ENCODE peak calls at places on chromosomes 1 and 21, in eight cellular contexts. J is neuronal stem cell, C is mammary epithelial cell, F is K562, S is OCI-LY7, O is GM12878, M is DND-41, P is fibroblast of lung. R is an unnamed sample.

GRCh38 chr1:200150721-200151120 is 123.2 kb downstream of the NR5A2 start:
- DNase-seq in F (peak), S (no peak), C (peak), J (no peak), O (peak), P (peak), M (no peak), R (peak)

GRCh38 chr1:45236136-45236535 is 29.7 kb upstream of the ZSWIM5 start:
- DNase-seq in P (no peak), O (no peak), J (no peak), M (no peak), F (no peak), C (no peak), S (no peak), R (no peak)

GRCh38 chr1:160018900-160019299 is 12.9 kb downstream of the PIGM start:
- DNase-seq in P (peak), C (peak), M (no peak), J (no peak), S (no peak), O (no peak), F (no peak), R (no peak)

GRCh38 chr1:194476872-194477271 is 1290.5 kb upstream of the B3GALT2 start:
- DNase-seq in O (no peak), P (peak), F (no peak), S (no peak), J (no peak), C (no peak), M (no peak), R (no peak)

GRCh38 chr1:202207292-202207691 is 13.7 kb downstream of the LGR6 start:
- DNase-seq in F (no peak), M (no peak), P (peak), O (no peak), S (no peak), C (peak), J (no peak), R (no peak)

GRCh38 chr1:18955442-18956188 is 861 bp downstream of the IFFO2 start:
- DNase-seq in C (peak), O (no peak), S (peak), P (no peak), M (peak), J (no peak), F (peak), R (peak)

GRCh38 chr1:7108251-7108650 is 323.0 kb downstream of the CAMTA1 start:
- DNase-seq in C (no peak), S (no peak), M (no peak), F (no peak), O (no peak), P (no peak), J (no peak), R (no peak)

GRCh38 chr1:89566761-89567174 is 42.1 kb downstream of the LRRC8B start:
- DNase-seq in C (no peak), O (no peak), P (peak), F (peak), S (no peak), J (peak), M (no peak), R (no peak)

GRCh38 chr1:228315945-228316588 is 90.6 kb downstream of the TRIM11 start:
- DNase-seq in O (no peak), J (no peak), M (no peak), P (peak), C (no peak), F (no peak), S (no peak), R (no peak)

GRCh38 chr1:210222288-210223006 is 10.1 kb upstream of the SERTAD4 start:
- DNase-seq in O (no peak), J (no peak), F (no peak), P (peak), S (no peak), C (no peak), M (no peak), R (peak)

GRCh38 chr1:2258122-2258812 is 30.1 kb downstream of the SKI start:
- DNase-seq in P (no peak), O (no peak), S (no peak), M (no peak), F (no peak), C (no peak), J (no peak), R (no peak)

GRCh38 chr1:166086113-166086908 is 80.5 kb downstream of the FAM78B start:
- DNase-seq in M (no peak), S (no peak), J (no peak), P (no peak), O (peak), F (no peak), C (no peak), R (no peak)

GRCh38 chr1:17185485-17185860 is 19.5 kb upstream of the PADI1 start:
- DNase-seq in M (no peak), C (no peak), P (no peak), J (no peak), O (no peak), F (no peak), S (no peak), R (no peak)

GRCh38 chr1:2610036-2610720 is 22.6 kb downstream of the MMEL1 start:
- DNase-seq in S (no peak), P (no peak), C (no peak), O (no peak), J (no peak), M (no peak), F (no peak), R (no peak)

GRCh38 chr1:222642468-222642867 is 24.6 kb downstream of the MIA3 start:
- DNase-seq in S (no peak), F (no peak), C (no peak), O (no peak), M (no peak), J (no peak), P (no peak), R (no peak)

GRCh38 chr1:220300442-220301121 is 28.3 kb upstream of the RAB3GAP2 start:
- DNase-seq in F (peak), S (no peak), C (peak), P (peak), O (no peak), J (peak), M (no peak), R (peak)

GRCh38 chr1:18396247-18396646 is 84.5 kb upstream of the KLHDC7A start:
- DNase-seq in O (no peak), J (no peak), C (peak), S (no peak), P (no peak), M (no peak), F (no peak), R (no peak)

GRCh38 chr21:26005464-26005863 is 165.1 kb downstream of the APP start:
- DNase-seq in S (no peak), C (no peak), P (no peak), F (no peak), M (no peak), J (no peak), O (no peak), R (no peak)

GRCh38 chr1:18529714-18530113 is 49.0 kb downstream of the KLHDC7A start:
- DNase-seq in O (no peak), M (no peak), S (no peak), P (no peak), F (peak), C (no peak), J (no peak), R (no peak)

GRCh38 chr1:183630748-183631147 is 4.8 kb downstream of the ARPC5 start:
- DNase-seq in C (no peak), F (no peak), J (no peak), P (peak), M (no peak), S (no peak), O (no peak), R (no peak)

GRCh38 chr1:248858096-248858890 is 592 bp downstream of the ZNF692 start:
- DNase-seq in M (peak), C (peak), P (peak), J (peak), S (peak), O (no peak), F (peak), R (peak)

GRCh38 chr1:91617242-91617837 is 116.7 kb downstream of the CDC7 start:
- DNase-seq in F (peak), P (no peak), C (no peak), S (no peak), J (no peak), O (no peak), M (no peak), R (no peak)

GRCh38 chr1:180923024-180923841 is 10.5 kb downstream of the KIAA1614 start:
- DNase-seq in J (peak), M (no peak), C (peak), F (peak), P (peak), O (peak), S (no peak), R (peak)

GRCh38 chr1:230067441-230067870 is 418 bp downstream of the GALNT2 start:
- DNase-seq in J (peak), P (peak), F (peak), O (no peak), M (peak), C (peak), S (no peak), R (peak)

GRCh38 chr1:67053785-67054759 is at the start of gene SLC35D1:
- DNase-seq in P (peak), F (peak), M (peak), O (peak), J (peak), S (peak), C (peak), R (peak)

GRCh38 chr1:185644531-185644930 is 89.7 kb upstream of the HMCN1 start:
- DNase-seq in P (peak), J (no peak), O (no peak), M (no peak), S (no peak), F (no peak), C (peak), R (no peak)

GRCh38 chr1:146036990-146037646 is 15.6 kb upstream of the HJV start:
- DNase-seq in P (peak), O (peak), M (peak), C (peak), J (peak), S (peak), F (peak), R (peak)

DNA sequence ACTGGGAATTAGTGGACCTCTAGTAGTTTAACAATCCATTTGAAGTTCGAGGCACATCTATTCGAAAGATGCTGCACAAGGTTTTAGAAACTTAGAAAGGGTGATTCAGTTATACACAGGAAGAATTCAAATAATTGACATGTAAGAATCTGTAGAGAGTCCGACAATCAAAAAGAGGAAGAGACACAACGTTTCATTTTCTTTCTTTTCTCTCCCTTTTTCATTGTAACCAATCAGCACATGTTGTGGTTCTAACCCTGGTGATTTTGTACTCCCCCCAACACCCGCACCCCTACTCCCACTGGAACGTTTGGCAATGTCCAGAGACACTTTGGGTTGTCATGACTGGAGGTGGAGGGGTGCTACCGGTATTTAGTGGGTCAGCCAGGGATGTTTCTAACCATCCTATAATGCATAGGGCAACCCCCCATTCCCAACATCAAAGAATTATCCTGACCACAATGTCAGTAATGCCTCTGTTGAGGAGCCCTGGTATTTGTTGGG is 4.9 kb downstream of the TGFB2 start:
- DNase-seq in J (no peak), F (no peak), C (no peak), O (no peak), M (no peak), P (peak), S (no peak), R (no peak)
- H3K4me3 ChIP-seq in J (no peak), F (no peak), C (peak), O (no peak), M (no peak), P (peak), S (no peak), R (peak)

GRCh38 chr21:40586575-40586974 is 260.4 kb downstream of the DSCAM start:
- DNase-seq in P (no peak), S (no peak), J (no peak), C (no peak), O (no peak), F (no peak), M (no peak), R (no peak)

GRCh38 chr21:40587786-40588353 is 259.1 kb downstream of the DSCAM start:
- DNase-seq in S (no peak), J (peak), O (no peak), P (peak), C (peak), F (no peak), M (no peak), R (no peak)
- H2AFZ ChIP-seq in S (no peak), J (no peak), O (no peak), P (no peak), C (no peak), F (no peak), M (no peak), R (no peak)

GRCh38 chr1:29260531-29260930 is 24.2 kb downstream of the PTPRU start:
- DNase-seq in C (no peak), J (no peak), P (no peak), S (no peak), F (no peak), M (no peak), O (no peak), R (no peak)
- H3K4me3 ChIP-seq in C (no peak), J (no peak), P (peak), S (no peak), F (no peak), M (no peak), O (no peak), R (no peak)

GRCh38 chr1:68119445-68119844 is 69.0 kb upstream of the DIRAS3 start:
- DNase-seq in C (no peak), F (no peak), J (no peak), M (no peak), P (no peak), O (no peak), S (no peak), R (no peak)
- H2AFZ ChIP-seq in C (no peak), F (no peak), J (no peak), M (no peak), P (no peak), O (no peak), S (no peak), R (no peak)

DNA sequence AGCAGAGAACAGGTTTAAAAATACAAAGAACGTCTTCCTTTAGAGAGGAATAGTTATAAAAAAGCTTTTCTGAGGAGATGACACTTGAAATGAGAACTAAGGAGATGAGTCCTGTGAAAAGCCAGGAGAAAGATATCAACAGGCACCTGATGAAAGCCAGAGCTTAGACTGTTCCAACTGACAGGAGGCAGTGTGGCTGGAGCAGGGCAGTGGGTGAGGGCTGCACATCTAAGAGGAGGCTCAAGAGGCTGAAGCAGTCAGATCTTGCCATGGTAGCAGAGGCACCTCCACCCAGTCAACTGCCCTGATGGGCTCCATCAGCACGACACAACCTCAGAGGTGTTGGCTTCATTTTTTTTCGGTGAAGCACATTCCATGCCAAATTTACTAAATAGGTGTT is 445.3 kb downstream of the ADGRL2 start:
- DNase-seq in P (no peak), M (no peak), J (no peak), O (no peak), F (no peak), C (no peak), S (no peak), R (no peak)
- H3K4me3 ChIP-seq in P (no peak), M (no peak), J (no peak), O (no peak), F (no peak), C (no peak), S (no peak), R (no peak)

GRCh38 chr21:36976882-36977651 is 10.6 kb upstream of the HLCS start:
- DNase-seq in P (peak), M (no peak), O (peak), J (peak), S (peak), C (peak), F (peak), R (peak)

GRCh38 chr21:36981049-36981391 is 14.6 kb upstream of the HLCS start:
- DNase-seq in M (no peak), J (no peak), C (no peak), O (no peak), S (no peak), F (no peak), P (no peak), R (no peak)

GRCh38 chr21:36976228-36976627 is 9.8 kb upstream of the HLCS start:
- DNase-seq in F (no peak), C (no peak), O (no peak), J (no peak), P (no peak), M (no peak), S (no peak), R (no peak)

GRCh38 chr21:36981977-36982700 is 15.7 kb upstream of the HLCS start:
- DNase-seq in P (no peak), O (no peak), M (no peak), F (no peak), J (no peak), C (no peak), S (no peak), R (no peak)

DNA sequence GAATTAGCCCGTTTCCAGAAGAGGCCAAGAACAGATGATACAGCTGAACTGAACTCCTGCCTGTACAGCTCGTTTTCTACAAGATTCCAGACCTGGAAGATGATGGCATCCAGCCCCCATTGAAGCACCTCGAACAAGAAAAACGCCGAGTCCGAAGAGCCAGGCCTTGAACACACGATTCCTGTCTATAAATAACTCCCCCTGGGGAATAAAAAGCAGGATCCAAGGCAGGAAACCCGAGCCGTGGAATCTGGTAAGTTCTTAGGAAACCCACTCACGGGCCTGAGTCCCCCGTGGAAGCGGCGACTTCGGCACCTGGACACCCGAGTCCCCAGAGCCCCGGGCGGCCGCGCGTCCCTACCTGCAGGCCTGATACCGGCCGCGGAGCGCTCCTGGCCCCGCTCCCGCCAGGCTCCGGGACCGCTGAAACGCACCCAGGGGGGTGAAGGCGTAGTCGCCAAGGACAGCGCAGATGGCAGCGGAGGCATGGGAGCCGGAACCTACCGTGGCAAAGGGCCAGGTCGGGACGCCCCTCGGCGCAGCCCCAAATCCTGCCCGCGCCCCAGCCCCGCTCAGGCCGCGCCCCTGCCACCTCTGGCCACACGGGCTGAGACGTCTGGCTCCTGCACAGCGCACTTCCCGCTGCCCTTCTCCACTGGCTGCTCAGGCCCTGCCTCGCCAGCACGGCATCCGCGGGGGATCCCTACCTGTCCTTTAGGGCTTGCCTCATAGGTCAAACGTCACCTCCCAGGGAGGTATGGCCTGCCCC is 14.0 kb upstream of the HLCS start:
- DNase-seq in C (no peak), S (no peak), F (no peak), J (no peak), O (no peak), P (peak), M (no peak), R (peak)
- H2AFZ ChIP-seq in C (peak), S (no peak), F (no peak), J (no peak), O (peak), P (peak), M (no peak), R (peak)

R was measured in PC-9.